ENCODE peak calls at places on chromosomes 11 and 22, in four cellular contexts. O, V, K and I are unnamed samples. For H3K9me3 and H3K4me1, the result is how much of the 10 kb centered on the place peaks cover.

GRCh38 chr11:44625759-44626523 is 60.5 kb downstream of the CD82 start:
- DNase-seq in O (peak), V (no peak), K (no peak), I (peak)

GRCh38 chr11:60870276-60870675 is 2.9 kb downstream of the ZP1 start:
- DNase-seq in V (no peak), O (peak), K (peak), I (peak)

GRCh38 chr11:75147191-75147874 is 3.6 kb upstream of the SLCO2B1 start:
- DNase-seq in V (no peak), K (no peak), O (no peak), I (no peak)

GRCh38 chr11:111718436-111719325 is 47.5 kb downstream of the PPP2R1B start:
- DNase-seq in O (no peak), V (peak), K (no peak), I (no peak)

GRCh38 chr11:93740031-93740801 is 1.1 kb downstream of the TAF1D start:
- DNase-seq in O (peak), V (peak), K (peak), I (no peak)

GRCh38 chr11:14105446-14105845 is 142.9 kb downstream of the SPON1 start:
- DNase-seq in V (no peak), O (no peak), K (no peak), I (no peak)

GRCh38 chr11:47669856-47670255 is 27.5 kb upstream of the MTCH2 start:
- DNase-seq in V (no peak), K (no peak), O (no peak), I (no peak)

GRCh38 chr11:17519031-17519430 is 25.2 kb downstream of the USH1C start:
- DNase-seq in O (peak), K (no peak), V (no peak), I (no peak)

GRCh38 chr22:17767236-17768065 is 6.8 kb downstream of the BID start:
- DNase-seq in O (peak), V (no peak), K (peak), I (no peak)

GRCh38 chr11:57288771-57289579 is 35.8 kb downstream of the TNKS1BP1 start:
- DNase-seq in V (peak), O (peak), K (no peak), I (no peak)

GRCh38 chr22:42560781-42561180 is 7.0 kb downstream of the SERHL2 start:
- DNase-seq in V (peak), O (peak), K (no peak), I (no peak)

GRCh38 chr11:3840289-3840869 is 380 bp downstream of the RHOG start:
- DNase-seq in O (peak), V (peak), K (peak), I (no peak)

GRCh38 chr11:57131080-57131790 is 50.5 kb upstream of the LRRC55 start:
- DNase-seq in K (no peak), O (peak), V (peak), I (no peak)

GRCh38 chr22:41241133-41241676 is 474 bp upstream of the CHADL start:
- DNase-seq in V (no peak), O (no peak), K (no peak), I (no peak)

GRCh38 chr11:133052537-133052936 is 479.8 kb downstream of the OPCML start:
- DNase-seq in K (no peak), V (no peak), O (no peak), I (no peak)

GRCh38 chr11:35404397-35404775 is 15.0 kb downstream of the SLC1A2 start:
- DNase-seq in K (no peak), V (peak), O (no peak), I (no peak)

GRCh38 chr11:86696004-86696403 is 23.6 kb upstream of the ME3 start:
- DNase-seq in K (no peak), V (peak), O (peak), I (no peak)

GRCh38 chr11:76669901-76670474 is 559 bp downstream of the LRRC32 start:
- DNase-seq in V (peak), K (no peak), O (peak), I (peak)

GRCh38 chr11:101866619-101867491 is 48.0 kb upstream of the CEP126 start:
- DNase-seq in O (peak), V (peak), K (no peak), I (no peak)

GRCh38 chr11:68262544-68262827 is 9.3 kb downstream of the C11orf24 start:
- DNase-seq in K (no peak), V (no peak), O (no peak), I (peak)

GRCh38 chr22:49574861-49575702 is 252.6 kb downstream of the BRD1 start:
- DNase-seq in K (no peak), V (no peak), O (peak), I (no peak)
- H3K9me3 ChIP-seq in K (under half), V (under half), O (under half), I (under half)

DNA sequence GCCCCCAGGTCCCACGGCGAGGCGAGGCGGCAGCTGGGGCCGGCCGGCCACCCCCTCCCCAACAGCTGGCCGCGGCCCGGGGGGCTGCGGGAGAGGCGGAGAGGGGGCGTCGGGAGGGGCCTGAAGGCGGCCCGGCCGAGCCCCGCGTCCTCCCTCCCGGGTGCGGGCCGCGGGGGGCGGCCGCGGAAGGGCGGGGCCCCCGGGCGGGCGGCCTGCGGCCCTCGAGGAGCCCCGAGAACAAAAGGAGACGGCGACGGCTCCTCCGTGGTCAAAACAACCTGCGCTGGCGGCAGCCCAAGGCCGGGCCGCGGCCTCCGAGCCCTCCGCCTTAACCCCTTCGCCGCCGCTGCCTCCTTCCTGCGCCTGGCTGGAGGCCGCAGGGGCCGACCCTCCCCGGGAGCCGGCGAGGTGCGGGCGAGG is 2.4 kb downstream of the PDGFB start:
- DNase-seq in V (no peak), O (no peak), K (no peak), I (no peak)
- H3K4me1 ChIP-seq in V (under half), O (under half), K (half or more), I (under half)

DNA sequence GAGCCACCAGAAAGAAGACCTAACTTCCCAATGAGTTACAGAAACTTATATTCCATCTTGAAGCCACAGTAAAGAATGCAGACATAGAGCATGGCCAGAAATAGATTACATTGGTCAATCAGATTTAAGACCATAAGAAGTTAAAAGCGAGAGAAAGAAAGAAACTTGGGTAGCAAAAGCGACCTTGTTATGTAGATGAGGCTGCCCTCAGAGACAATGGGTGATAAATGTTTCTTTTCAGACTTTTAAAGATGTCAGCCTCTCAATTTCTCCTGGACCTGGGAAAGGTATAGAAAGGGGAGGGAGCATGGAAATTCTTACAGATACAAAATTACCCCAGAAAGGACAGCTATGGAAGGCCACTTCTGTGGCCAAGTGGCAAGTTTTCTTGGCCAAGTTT is 732.6 kb upstream of the LUZP2 start:
- DNase-seq in O (no peak), V (no peak), K (no peak), I (no peak)
- H3K9me3 ChIP-seq in O (under half), V (under half), K (under half), I (under half)

DNA sequence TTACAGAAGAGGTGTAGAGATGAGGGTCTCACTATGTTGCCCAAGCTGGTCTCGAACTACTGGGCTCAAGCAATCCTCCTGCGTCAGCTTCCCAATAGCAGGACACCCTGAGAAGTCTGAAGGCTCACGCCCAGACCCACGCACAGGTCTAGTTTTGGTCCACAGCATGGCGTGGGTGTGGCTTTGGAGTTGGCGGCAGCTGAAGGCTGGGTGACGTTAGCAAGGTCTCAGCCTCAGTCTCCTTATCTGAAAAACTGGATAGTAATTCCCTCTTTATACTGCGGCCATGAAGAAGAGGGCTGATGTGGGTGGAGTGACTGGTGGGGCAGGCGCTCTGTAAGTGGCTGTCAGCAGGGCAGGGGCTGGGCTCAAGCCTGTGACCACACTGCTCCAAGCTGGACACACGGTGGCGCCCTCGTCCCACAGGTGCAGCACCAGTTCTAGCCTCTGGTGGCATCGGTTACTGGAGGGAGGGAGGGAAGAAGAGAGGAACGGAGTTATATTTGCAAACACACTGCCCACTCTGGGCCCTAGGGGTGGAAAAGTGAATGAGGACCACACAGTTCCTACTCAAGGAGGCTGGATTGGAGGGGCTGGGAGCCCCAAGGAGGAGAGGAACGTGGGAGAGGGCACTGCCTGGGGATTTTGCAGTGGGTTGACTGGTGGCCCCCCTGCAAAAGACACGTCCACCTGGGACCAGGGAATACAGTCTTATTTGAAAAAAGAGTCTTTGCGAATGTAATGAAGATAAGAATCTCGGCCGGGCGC is 19.6 kb upstream of the CARD10 start:
- DNase-seq in K (peak), O (peak), V (peak), I (peak)
- H3K4me1 ChIP-seq in K (under half), O (under half), V (under half), I (under half)